ENCODE peak calls at places on chromosomes 4 and X, in four cellular contexts. O is MM.1S, J is ascending aorta, C is heart left ventricle. D is an unnamed sample. For H3K27me3 and H3K36me3, the result is how much of the 10 kb centered on the place peaks cover.

GRCh38 chr4:7068883-7069282 is 1.0 kb upstream of the GRPEL1 start:
- DNase-seq in J (no peak), C (no peak), O (no peak), D (no peak)

GRCh38 chr4:22363071-22363470 is 152.8 kb downstream of the ADGRA3 start:
- DNase-seq in C (no peak), J (no peak), O (no peak), D (no peak)

GRCh38 chr4:139814285-139815015 is 148.8 kb downstream of the MGST2 start:
- DNase-seq in O (no peak), J (no peak), C (no peak), D (peak)

GRCh38 chr4:142600952-142601351 is 245.1 kb downstream of the INPP4B start:
- DNase-seq in J (no peak), O (no peak), C (no peak), D (no peak)

GRCh38 chr4:90837241-90837640 is 710.0 kb downstream of the CCSER1 start:
- DNase-seq in O (no peak), J (no peak), C (no peak), D (no peak)

GRCh38 chrX:137031039-137031438 is 2.8 kb downstream of the GPR101 start:
- DNase-seq in C (no peak), O (no peak), J (no peak), D (no peak)

GRCh38 chrX:70605352-70605751 is 160.7 kb downstream of the DLG3 start:
- DNase-seq in J (no peak), C (no peak), O (no peak), D (no peak)

GRCh38 chr4:156547439-156547838 is 424.2 kb downstream of the PDGFC start:
- DNase-seq in J (no peak), C (no peak), O (no peak), D (no peak)

GRCh38 chr4:144599621-144600020 is 46.3 kb upstream of the HHIP start:
- DNase-seq in J (no peak), O (no peak), C (no peak), D (no peak)

GRCh38 chr4:85512446-85513205 is 37.7 kb downstream of the ARHGAP24 start:
- DNase-seq in C (no peak), O (no peak), J (no peak), D (no peak)

GRCh38 chrX:103063918-103064434 is at the start of gene BEX1:
- DNase-seq in O (no peak), C (peak), J (no peak), D (peak)

GRCh38 chrX:136835761-136836160 is 44.8 kb downstream of the RBMX start:
- DNase-seq in J (no peak), C (no peak), O (no peak), D (no peak)

GRCh38 chr4:3387154-3387942 is 54.4 kb upstream of the HGFAC start:
- DNase-seq in O (no peak), C (no peak), J (no peak), D (peak)

GRCh38 chrX:153728095-153728494 is 3.4 kb downstream of the ABCD1 start:
- DNase-seq in O (no peak), C (no peak), J (no peak), D (no peak)

GRCh38 chrX:2967012-2967411 is 37.9 kb upstream of the ARSD start:
- DNase-seq in C (no peak), O (no peak), J (no peak), D (no peak)

GRCh38 chr4:157271166-157271869 is 50.8 kb downstream of the GRIA2 start:
- DNase-seq in J (no peak), O (no peak), C (no peak), D (no peak)

GRCh38 chrX:14027511-14028019 is 2.1 kb downstream of the GEMIN8 start:
- DNase-seq in J (no peak), O (no peak), C (no peak), D (no peak)

GRCh38 chrX:48083212-48083611 is 11.8 kb upstream of the ZNF630 start:
- DNase-seq in C (no peak), J (no peak), O (peak), D (no peak)

GRCh38 chr4:111326450-111326849 is 703.6 kb upstream of the PITX2 start:
- DNase-seq in C (no peak), J (no peak), O (no peak), D (no peak)

GRCh38 chrX:13428055-13428786 is 108.4 kb upstream of the ATXN3L start:
- DNase-seq in J (no peak), O (no peak), C (no peak), D (no peak)

GRCh38 chr4:139555073-139555704 is 830 bp downstream of the SETD7 start:
- DNase-seq in O (peak), J (peak), C (peak), D (peak)

GRCh38 chrX:1582686-1583437 is 8.5 kb upstream of the AKAP17A start:
- DNase-seq in C (no peak), O (peak), J (no peak), D (no peak)

GRCh38 chr4:21768349-21769310 is 179.9 kb downstream of the KCNIP4 start:
- DNase-seq in C (no peak), O (peak), J (no peak), D (no peak)

GRCh38 chrX:25941559-25942250 is 196.4 kb upstream of the MAGEB18 start:
- DNase-seq in J (no peak), O (no peak), C (no peak), D (no peak)

GRCh38 chr4:105896461-105896939 is 1.2 kb downstream of the NPNT start:
- DNase-seq in O (peak), J (no peak), C (no peak), D (no peak)
- H3K27me3 ChIP-seq in O (under half), J (under half), C (under half), D (under half)

DNA sequence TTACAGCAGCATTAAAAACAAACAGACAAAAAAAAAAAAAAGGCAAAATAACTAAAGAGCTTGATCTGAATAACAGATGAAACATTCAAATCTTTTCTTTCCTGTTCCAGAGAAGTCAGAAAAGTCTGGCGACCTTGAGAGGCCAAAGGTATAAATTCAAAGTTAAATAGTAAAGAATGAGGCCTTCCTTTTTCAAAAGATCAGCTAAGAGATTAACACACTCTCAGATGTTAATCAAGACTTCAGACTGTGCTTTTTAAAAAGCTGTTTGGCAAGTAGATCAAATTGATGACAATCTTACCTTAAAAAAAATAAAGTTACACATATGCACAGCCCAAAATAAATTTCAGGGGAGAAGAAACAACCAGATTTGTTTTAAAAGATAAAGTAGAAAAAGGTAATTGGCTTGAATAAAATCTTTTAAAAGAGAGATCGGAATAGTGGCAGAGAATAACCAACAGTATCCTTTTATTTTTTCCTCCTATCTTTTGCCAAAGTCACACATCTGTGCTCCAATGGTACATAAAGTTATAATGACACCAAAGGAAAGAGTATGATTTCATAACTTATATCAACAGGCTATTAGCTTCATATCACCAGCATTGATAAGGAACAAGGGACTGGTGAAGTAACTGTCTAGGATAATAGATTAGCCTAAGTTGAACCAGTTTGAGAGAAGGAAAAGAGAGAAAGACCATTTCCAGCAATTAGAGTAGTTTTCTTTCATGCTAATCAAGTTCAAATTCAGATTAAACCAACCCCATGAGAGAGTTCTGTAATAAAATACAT is 70.4 kb downstream of the METTL14 start:
- DNase-seq in O (no peak), C (no peak), J (no peak), D (no peak)
- H3K27ac ChIP-seq in O (no peak), C (peak), J (peak), D (peak)

DNA sequence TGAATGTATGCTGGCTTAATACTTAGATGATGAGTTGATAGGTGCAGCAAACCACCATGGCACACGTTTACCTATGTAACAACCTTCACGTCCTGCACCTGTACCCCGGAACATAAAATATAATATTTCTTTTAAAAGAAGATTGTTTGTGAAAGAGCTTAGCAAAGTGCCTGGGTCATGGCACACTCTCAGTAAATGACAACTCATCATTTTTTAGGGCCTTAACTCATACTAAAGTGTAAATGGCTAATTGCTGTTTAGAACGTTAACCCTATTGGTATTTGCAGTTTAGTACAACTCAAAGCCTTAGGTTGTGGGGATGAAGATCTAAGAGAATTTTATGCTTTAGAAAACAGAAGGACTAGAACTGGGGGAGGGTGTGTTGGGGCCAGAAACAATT is 67.7 kb downstream of the SEL1L3 start:
- DNase-seq in C (no peak), J (no peak), O (no peak), D (no peak)
- H3K36me3 ChIP-seq in C (under half), J (under half), O (under half), D (under half)

GRCh38 chrX:111504941-111505340 is 6.5 kb upstream of the SERTM2 start:
- DNase-seq in O (no peak), J (no peak), C (no peak), D (no peak)
- H3K27me3 ChIP-seq in O (under half), J (under half), C (under half), D (under half)

GRCh38 chr4:147482281-147482680 is 1.4 kb downstream of the EDNRA start:
- DNase-seq in J (no peak), C (no peak), O (no peak), D (no peak)
- H3K27ac ChIP-seq in J (peak), C (peak), O (no peak), D (peak)

GRCh38 chrX:119638725-119639471 is 32.7 kb upstream of the NKRF start:
- DNase-seq in J (no peak), C (no peak), O (no peak), D (no peak)
- H3K36me3 ChIP-seq in J (under half), C (under half), O (under half), D (under half)

GRCh38 chr4:1001561-1002130 is 8.4 kb upstream of the SLC26A1 start:
- DNase-seq in J (no peak), O (no peak), C (no peak), D (no peak)
- H3K27me3 ChIP-seq in J (under half), O (under half), C (half or more), D (half or more)

GRCh38 chr4:57854748-57855147 is 744.6 kb upstream of the IGFBP7 start:
- DNase-seq in J (no peak), O (peak), C (no peak), D (no peak)
- H3K27ac ChIP-seq in J (no peak), O (no peak), C (no peak), D (no peak)

D was measured in heart right ventricle.